ENCODE peak calls at places on chromosomes 12 and 14, in five cellular contexts. D is heart left ventricle, S is Panc1, L is lung, U is RWPE2. Y is an unnamed sample.

GRCh38 chr12:123065666-123066457 is 85.0 kb downstream of the PITPNM2 start:
- ATAC-seq in D (no peak), S (no peak), U (no peak), L (no peak), Y (no peak)

GRCh38 chr14:35247777-35248475 is 44.3 kb upstream of the PSMA6 start:
- ATAC-seq in L (no peak), S (no peak), U (no peak), D (peak; percentile 65), Y (no peak)

GRCh38 chr14:74860899-74861733 is 14.8 kb downstream of the PROX2 start:
- ATAC-seq in D (peak; percentile 85), S (peak; percentile 88), L (peak; percentile 77), U (peak; percentile 78), Y (peak; percentile 84)

GRCh38 chr14:92471919-92472318 is 41.7 kb upstream of the RIN3 start:
- ATAC-seq in U (peak; percentile 95), L (no peak), S (no peak), D (no peak), Y (no peak)

GRCh38 chr12:104243551-104243950 is 28.0 kb downstream of the TXNRD1 start:
- ATAC-seq in D (peak; percentile 49), L (no peak), U (no peak), S (no peak), Y (no peak)

GRCh38 chr14:68236525-68236924 is 416.9 kb downstream of the RAD51B start:
- ATAC-seq in D (no peak), S (no peak), L (no peak), U (no peak), Y (no peak)

GRCh38 chr14:74552623-74553022 is 59.1 kb downstream of the ISCA2 start:
- ATAC-seq in U (no peak), D (peak; percentile 57), S (no peak), L (peak; percentile 36), Y (peak; percentile 59)

GRCh38 chr12:38465020-38465419 is 148.4 kb downstream of the ALG10B start:
- ATAC-seq in S (no peak), L (no peak), U (no peak), D (no peak), Y (no peak)

GRCh38 chr12:99131761-99132199 is 486.7 kb downstream of the APAF1 start:
- ATAC-seq in D (peak; percentile 91), U (no peak), S (no peak), L (no peak), Y (no peak)

GRCh38 chr12:66269757-66270383 is 32.4 kb upstream of the HELB start:
- ATAC-seq in U (peak; percentile 58), S (peak; percentile 70), D (peak; percentile 47), L (no peak), Y (no peak)

GRCh38 chr12:88035907-88036289 is 6.7 kb upstream of the C12orf50 start:
- ATAC-seq in U (peak; percentile 13), S (peak; percentile 35), L (peak; percentile 9), D (no peak), Y (no peak)

GRCh38 chr12:76685246-76685678 is 78.7 kb upstream of the ZDHHC17 start:
- ATAC-seq in D (peak; percentile 88), L (peak; percentile 34), S (peak; percentile 63), U (peak; percentile 45), Y (peak; percentile 31)

GRCh38 chr14:35818346-35819115 is 7.6 kb upstream of the BRMS1L start:
- ATAC-seq in L (no peak), S (peak; percentile 79), U (peak; percentile 77), D (peak; percentile 59), Y (no peak)

GRCh38 chr12:51813931-51814310 is 34.6 kb downstream of the FIGNL2 start:
- ATAC-seq in D (no peak), U (no peak), S (peak; percentile 70), L (no peak), Y (no peak)

GRCh38 chr14:55356913-55357312 is 54.7 kb downstream of the ATG14 start:
- ATAC-seq in U (no peak), L (no peak), D (no peak), S (no peak), Y (no peak)

GRCh38 chr12:38386238-38386985 is 69.8 kb downstream of the ALG10B start:
- ATAC-seq in D (no peak), L (no peak), U (peak; percentile 54), S (no peak), Y (no peak)

GRCh38 chr14:93113678-93114067 is 2.1 kb downstream of the ITPK1 start:
- ATAC-seq in D (no peak), U (peak; percentile 15), L (no peak), S (no peak), Y (no peak)

GRCh38 chr14:59707778-59708635 is 131.4 kb upstream of the CCDC175 start:
- ATAC-seq in D (no peak), U (peak; percentile 74), L (no peak), S (no peak), Y (no peak)

GRCh38 chr12:1949771-1950470 is 31.5 kb upstream of the CACNA2D4 start:
- ATAC-seq in D (peak; percentile 81), S (no peak), L (no peak), U (no peak), Y (peak; percentile 78)

GRCh38 chr14:73426877-73427276 is 31.5 kb downstream of the NUMB start:
- ATAC-seq in U (no peak), L (no peak), S (no peak), D (peak; percentile 72), Y (peak; percentile 41)

GRCh38 chr14:103105580-103106168 is 11.1 kb downstream of the EXOC3L4 start:
- ATAC-seq in U (no peak), L (no peak), S (no peak), D (no peak), Y (no peak)

GRCh38 chr12:108702534-108702933 is 28.8 kb downstream of the CORO1C start:
- ATAC-seq in U (no peak), L (no peak), S (no peak), D (peak; percentile 12), Y (no peak)

GRCh38 chr12:127254420-127254955 is 1012.5 kb upstream of the TMEM132C start:
- ATAC-seq in D (no peak), L (no peak), S (no peak), U (no peak), Y (no peak)
- H3K4me3 ChIP-seq in D (no peak overlapping the region), L (no peak overlapping the region), S (no peak overlapping the region), U (no peak overlapping the region), Y (no peak overlapping the region)

DNA sequence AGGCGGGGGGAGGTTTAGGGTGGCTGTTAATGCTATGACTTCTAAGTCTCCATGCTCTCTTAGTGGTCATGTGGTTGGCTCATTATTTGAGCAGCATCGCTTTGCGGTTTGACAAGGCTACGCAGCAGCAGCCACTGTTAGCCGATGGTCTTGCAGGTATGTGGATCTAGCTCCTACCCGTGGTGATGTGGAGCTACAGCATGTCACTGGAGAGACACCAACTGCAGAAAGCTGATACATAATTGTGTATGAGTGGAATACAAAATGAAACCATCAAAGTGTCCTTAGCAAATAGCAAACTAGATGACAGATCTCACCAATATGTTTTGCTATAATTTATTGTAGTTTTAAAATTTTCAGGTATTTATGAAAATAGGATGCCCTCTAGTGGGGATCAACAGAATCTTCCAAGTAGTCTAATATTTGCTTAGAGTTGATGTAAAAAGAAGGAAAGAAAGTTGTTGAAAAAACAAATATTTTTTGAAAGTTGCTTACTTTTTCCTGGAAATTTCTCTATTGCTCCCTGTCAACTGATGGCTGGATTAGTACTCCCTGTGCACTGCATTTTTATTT is 94.9 kb downstream of the NAV3 start:
- ATAC-seq in D (peak; percentile 91), L (peak; percentile 85), U (peak; percentile 99), S (peak; percentile 98), Y (peak; percentile 81)
- H3K4me3 ChIP-seq in D (peak overlapping the region; percentile 20), L (no peak overlapping the region), U (no peak overlapping the region), S (no peak overlapping the region), Y (no peak overlapping the region)

GRCh38 chr12:97535582-97535981 is 73.0 kb downstream of the RMST start:
- ATAC-seq in D (no peak), U (peak; percentile 93), L (no peak), S (no peak), Y (no peak)
- H3K4me3 ChIP-seq in D (no peak overlapping the region), U (no peak overlapping the region), L (no peak overlapping the region), S (no peak overlapping the region), Y (no peak overlapping the region)

GRCh38 chr12:67832155-67832554 is 157.1 kb upstream of the IFNG-AS1 start:
- ATAC-seq in U (no peak), S (no peak), L (no peak), D (no peak), Y (no peak)

GRCh38 chr12:67829873-67830272 is 159.4 kb upstream of the IFNG-AS1 start:
- ATAC-seq in D (no peak), U (no peak), S (no peak), L (no peak), Y (no peak)

GRCh38 chr12:67826946-67827719 is 162.1 kb upstream of the IFNG-AS1 start:
- ATAC-seq in L (no peak), U (no peak), D (peak; percentile 58), S (peak; percentile 62), Y (peak; percentile 20)

GRCh38 chr12:67826148-67826547 is 163.1 kb upstream of the IFNG-AS1 start:
- ATAC-seq in D (peak; percentile 18), U (no peak), S (no peak), L (no peak), Y (peak; percentile 34)

DNA sequence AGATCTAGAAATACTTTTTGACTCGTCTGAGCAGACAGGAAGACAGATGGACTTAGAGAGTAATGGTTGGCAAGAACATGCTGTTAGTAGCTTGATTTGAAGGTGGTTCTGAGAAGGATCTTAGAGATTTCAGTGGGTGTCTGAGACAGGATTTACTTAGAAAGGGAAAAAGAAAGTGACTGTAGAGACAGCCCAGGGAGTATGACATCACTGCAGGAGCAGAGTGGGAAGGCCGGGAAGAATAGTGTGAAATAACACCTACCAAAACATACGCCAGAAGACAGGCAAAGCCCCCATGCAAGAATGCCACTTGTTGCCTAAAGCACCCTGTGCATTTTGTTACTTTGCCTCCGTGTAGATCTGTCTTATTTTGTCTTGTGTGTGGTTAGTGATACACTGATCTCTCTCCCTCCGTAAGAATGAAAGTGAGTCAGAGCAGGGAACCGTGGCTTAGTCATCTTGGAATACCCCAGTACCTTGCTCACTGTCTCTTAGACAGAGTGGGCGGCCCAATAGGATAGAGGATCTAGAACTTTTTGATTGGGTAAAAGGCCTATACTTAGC is 161.3 kb upstream of the IFNG-AS1 start:
- ATAC-seq in D (peak; percentile 93), L (no peak), U (peak; percentile 100), S (peak; percentile 98), Y (peak; percentile 91)
- H3K4me3 ChIP-seq in D (peak overlapping the region; percentile 46), L (no peak overlapping the region), U (peak overlapping the region; percentile 15), S (peak overlapping the region; percentile 26), Y (peak overlapping the region; percentile 40)

DNA sequence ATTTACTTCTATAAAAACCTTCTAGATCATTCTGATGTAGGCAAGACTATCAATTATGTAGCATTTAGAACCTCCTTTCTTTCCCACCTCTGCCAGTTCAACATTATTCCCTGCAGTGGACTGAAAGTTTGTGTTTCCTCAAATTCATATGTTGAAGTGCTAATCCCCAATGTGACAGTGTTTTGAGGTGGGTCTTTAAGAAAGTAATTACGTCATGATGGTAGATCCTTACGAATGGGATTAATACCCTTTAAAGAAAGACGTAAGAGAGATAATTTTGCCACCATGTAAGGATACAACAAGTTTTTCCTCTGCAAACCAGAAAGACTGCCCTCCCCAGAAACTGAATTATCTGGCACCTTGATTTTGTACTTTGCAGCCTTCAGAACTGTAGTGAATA is 1489.7 kb upstream of the SEL1L start:
- ATAC-seq in U (no peak), S (no peak), L (no peak), D (no peak), Y (no peak)
- H3K4me3 ChIP-seq in U (no peak overlapping the region), S (no peak overlapping the region), L (no peak overlapping the region), D (no peak overlapping the region), Y (no peak overlapping the region)

GRCh38 chr14:104115691-104116543 is 22.5 kb upstream of the KIF26A start:
- ATAC-seq in S (no peak), L (peak; percentile 19), U (peak; percentile 16), D (no peak), Y (no peak)
- H3K4me3 ChIP-seq in S (peak overlapping the region; percentile 31), L (peak overlapping the region; percentile 24), U (peak overlapping the region; percentile 69), D (peak overlapping the region; percentile 46), Y (peak overlapping the region; percentile 50)